ENCODE peak calls at places on chromosomes 7 and 10, in six cellular contexts. I, W, Y, H, P and T are unnamed samples.

GRCh38 chr10:69716711-69717560 is 84.8 kb upstream of the COL13A1 start:
- DNase-seq in I (peak), W (no peak), Y (no peak), H (no peak), P (peak), T (no peak)

GRCh38 chr10:24681476-24682088 is 42.1 kb downstream of the ARHGAP21 start:
- DNase-seq in I (peak), W (no peak), Y (no peak), H (no peak), P (peak), T (no peak)

GRCh38 chr10:114551310-114551972 is 106.6 kb downstream of the ABLIM1 start:
- DNase-seq in I (no peak), W (no peak), Y (peak), H (peak), P (peak), T (peak)

GRCh38 chr10:84837041-84837766 is 508.8 kb downstream of the CCSER2 start:
- DNase-seq in I (no peak), W (no peak), Y (no peak), H (no peak), P (no peak), T (no peak)

GRCh38 chr7:139159900-139160675 is 50.6 kb upstream of the ZC3HAV1 start:
- DNase-seq in I (no peak), W (no peak), Y (no peak), H (no peak), P (no peak), T (no peak)

GRCh38 chr7:30688718-30689221 is 6.5 kb upstream of the CRHR2 start:
- DNase-seq in I (no peak), W (no peak), Y (no peak), H (no peak), P (peak), T (no peak)

GRCh38 chr7:25012254-25012653 is 32.3 kb upstream of the OSBPL3 start:
- DNase-seq in I (peak), W (no peak), Y (no peak), H (no peak), P (no peak), T (no peak)

GRCh38 chr7:155349601-155350331 is 52.1 kb downstream of the INSIG1 start:
- DNase-seq in I (no peak), W (no peak), Y (no peak), H (no peak), P (no peak), T (no peak)

GRCh38 chr7:98314469-98314868 is 33.0 kb downstream of the BRI3 start:
- DNase-seq in I (no peak), W (no peak), Y (no peak), H (no peak), P (peak), T (no peak)

GRCh38 chr10:71577345-71577744 is 142.2 kb downstream of the C10orf105 start:
- DNase-seq in I (no peak), W (no peak), Y (no peak), H (no peak), P (no peak), T (no peak)

GRCh38 chr7:130276796-130277762 is 10.4 kb downstream of the CPA2 start:
- DNase-seq in I (peak), W (no peak), Y (no peak), H (no peak), P (peak), T (no peak)

GRCh38 chr7:100222445-100223132 is 2.8 kb downstream of the PVRIG start:
- DNase-seq in I (no peak), W (no peak), Y (no peak), H (no peak), P (no peak), T (no peak)

GRCh38 chr7:100221767-100222444 is 2.2 kb downstream of the PVRIG start:
- DNase-seq in I (no peak), W (no peak), Y (no peak), H (no peak), P (no peak), T (no peak)

GRCh38 chr7:100215895-100216294 is 3.9 kb upstream of the PVRIG start:
- DNase-seq in I (no peak), W (no peak), Y (no peak), H (no peak), P (peak), T (peak)

GRCh38 chr7:100220833-100221718 is 1.3 kb downstream of the PVRIG start:
- DNase-seq in I (no peak), W (no peak), Y (no peak), H (no peak), P (no peak), T (no peak)

GRCh38 chr7:100219271-100219737 is 445 bp upstream of the PVRIG start:
- DNase-seq in I (no peak), W (no peak), Y (no peak), H (no peak), P (no peak), T (no peak)
- H3K4me3 ChIP-seq in I (no peak), W (no peak), Y (no peak), H (no peak), P (no peak), T (no peak)

DNA sequence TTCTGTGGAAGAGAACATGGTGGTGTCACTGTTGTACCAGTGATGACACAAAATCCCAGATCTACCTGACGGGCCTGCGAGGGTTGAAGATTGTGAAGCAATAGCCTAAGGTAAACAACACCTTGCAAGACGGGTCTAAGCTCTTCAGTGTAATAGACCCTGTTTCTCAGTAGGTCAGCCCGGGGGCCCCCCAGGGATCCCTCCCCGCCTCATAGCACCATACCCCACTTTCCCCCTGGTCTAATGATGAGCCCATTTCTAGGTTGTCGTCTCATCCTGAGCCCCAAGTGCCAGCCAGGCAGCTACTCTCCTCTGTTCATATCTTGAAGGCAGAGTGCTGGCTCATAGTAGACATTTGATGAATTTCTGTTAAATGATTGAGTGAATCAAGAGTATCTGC is 2.6 kb upstream of the ACTR3C start:
- DNase-seq in I (no peak), W (no peak), Y (no peak), H (no peak), P (no peak), T (no peak)
- H3K4me3 ChIP-seq in I (no peak), W (no peak), Y (no peak), H (no peak), P (no peak), T (no peak)

GRCh38 chr7:50607524-50608125 is 42.4 kb upstream of the DDC start:
- DNase-seq in I (no peak), W (no peak), Y (no peak), H (no peak), P (no peak), T (no peak)
- H3K4me3 ChIP-seq in I (no peak), W (no peak), Y (no peak), H (no peak), P (no peak), T (no peak)

GRCh38 chr10:14742382-14742781 is 32.3 kb downstream of the FAM107B start:
- DNase-seq in I (no peak), W (no peak), Y (no peak), H (no peak), P (no peak), T (no peak)
- H3K4me3 ChIP-seq in I (no peak), W (no peak), Y (no peak), H (no peak), P (no peak), T (no peak)

GRCh38 chr10:129852829-129853228 is 111.2 kb downstream of the EBF3 start:
- DNase-seq in I (no peak), W (no peak), Y (no peak), H (no peak), P (no peak), T (no peak)

GRCh38 chr10:129851941-129852650 is 112.0 kb downstream of the EBF3 start:
- DNase-seq in I (no peak), W (no peak), Y (no peak), H (no peak), P (no peak), T (no peak)

GRCh38 chr10:129854181-129854580 is 109.9 kb downstream of the EBF3 start:
- DNase-seq in I (no peak), W (no peak), Y (no peak), H (no peak), P (no peak), T (no peak)

GRCh38 chr10:129854796-129855705 is 109.0 kb downstream of the EBF3 start:
- DNase-seq in I (no peak), W (no peak), Y (no peak), H (no peak), P (no peak), T (no peak)

DNA sequence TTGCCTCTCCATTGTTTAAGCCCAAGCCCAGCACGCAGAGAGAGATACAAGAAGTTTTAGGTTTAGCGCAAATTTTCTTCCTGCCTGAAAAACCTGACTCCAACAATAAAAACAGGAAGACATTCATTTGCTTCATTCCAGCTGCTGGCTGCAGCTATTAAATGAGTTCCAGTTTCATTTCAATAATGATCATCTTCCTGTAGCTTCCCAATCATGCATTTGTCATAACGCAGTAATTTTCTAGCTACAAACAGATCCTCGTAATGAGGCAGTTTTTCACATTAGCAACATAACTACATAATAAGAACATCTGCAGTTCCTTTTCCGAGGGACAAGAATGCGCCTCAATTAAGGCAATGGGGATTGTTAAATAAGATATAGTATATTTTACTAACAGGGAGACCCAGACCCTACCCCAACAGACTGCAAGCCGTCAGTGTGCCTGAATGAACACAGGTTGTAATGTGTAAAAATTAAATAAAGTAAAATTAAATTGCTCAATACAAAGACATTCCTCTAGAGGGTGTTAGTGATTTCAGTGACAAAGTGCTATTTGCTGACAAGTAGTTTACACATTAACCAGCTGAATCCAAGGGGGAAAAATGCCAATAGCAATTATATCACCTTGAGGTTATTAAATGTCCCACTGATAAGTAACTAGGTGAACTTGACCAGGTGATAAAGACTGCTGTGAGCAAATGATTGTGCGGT is 110.7 kb downstream of the EBF3 start:
- DNase-seq in I (no peak), W (no peak), Y (no peak), H (no peak), P (peak), T (no peak)
- H3K4me3 ChIP-seq in I (no peak), W (no peak), Y (no peak), H (no peak), P (no peak), T (no peak)

GRCh38 chr10:118567701-118568248 is 27.7 kb downstream of the PRLHR start:
- DNase-seq in I (no peak), W (no peak), Y (peak), H (no peak), P (no peak), T (no peak)

GRCh38 chr10:118568327-118568848 is 27.1 kb downstream of the PRLHR start:
- DNase-seq in I (peak), W (no peak), Y (peak), H (peak), P (peak), T (no peak)

GRCh38 chr10:118571123-118571522 is 24.3 kb downstream of the PRLHR start:
- DNase-seq in I (no peak), W (no peak), Y (peak), H (peak), P (peak), T (peak)

GRCh38 chr10:118569241-118569881 is 26.1 kb downstream of the PRLHR start:
- DNase-seq in I (no peak), W (no peak), Y (peak), H (no peak), P (peak), T (peak)

GRCh38 chr10:118569882-118570252 is 25.6 kb downstream of the PRLHR start:
- DNase-seq in I (no peak), W (no peak), Y (no peak), H (no peak), P (no peak), T (no peak)
- H3K4me3 ChIP-seq in I (no peak), W (no peak), Y (no peak), H (no peak), P (no peak), T (no peak)

GRCh38 chr10:75226055-75226454 is 9.7 kb downstream of the COMTD1 start:
- DNase-seq in I (no peak), W (no peak), Y (no peak), H (no peak), P (no peak), T (no peak)
- H3K4me3 ChIP-seq in I (peak), W (no peak), Y (peak), H (no peak), P (no peak), T (no peak)

DNA sequence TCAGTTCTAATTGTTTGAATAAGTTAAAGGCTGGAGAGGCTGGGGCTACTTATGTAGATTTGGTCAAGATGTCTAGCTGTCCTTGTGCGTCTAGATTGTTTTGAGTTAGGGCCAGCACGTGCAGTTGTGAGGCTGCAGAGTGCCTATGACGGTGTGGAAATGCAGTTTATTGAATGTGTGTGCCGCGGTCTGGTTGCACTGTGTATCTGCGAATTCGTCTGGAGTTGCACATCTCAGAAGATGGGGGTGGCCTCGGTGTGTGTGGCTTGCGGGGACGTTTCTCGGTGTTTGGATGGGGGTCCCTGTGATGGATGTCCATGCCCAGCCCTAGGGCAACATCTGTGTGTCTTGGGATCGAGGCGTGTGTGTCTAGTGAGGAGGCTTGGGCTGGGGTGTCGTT is 10.2 kb downstream of the EMX2 start:
- DNase-seq in I (no peak), W (no peak), Y (no peak), H (peak), P (no peak), T (no peak)
- H3K4me3 ChIP-seq in I (no peak), W (no peak), Y (no peak), H (no peak), P (no peak), T (peak)

GRCh38 chr10:91247360-91248111 is 27.1 kb downstream of the PCGF5 start:
- DNase-seq in I (no peak), W (peak), Y (no peak), H (no peak), P (peak), T (no peak)
- H3K4me3 ChIP-seq in I (no peak), W (no peak), Y (no peak), H (no peak), P (no peak), T (no peak)